ENCODE peak calls at places on chromosomes 12 and 14, in five cellular contexts. One of them, this sample, is unnamed. For H3K4me1 and H3K9me3, the result is how much of the 10 kb centered on the place peaks cover.

GRCh38 chr12:14238224-14238792 is 127.2 kb upstream of the ATF7IP start:
- DNase-seq in fibroblast of lung: peak
- DNase-seq in spleen: no peak
- DNase-seq in aorta: no peak
- DNase-seq in CD8-positive, alpha-beta T cell: no peak
- DNase-seq in this sample: no peak

GRCh38 chr12:6552140-6552551 is 3.7 kb downstream of the IFFO1 start:
- DNase-seq in aorta: peak
- DNase-seq in fibroblast of lung: no peak
- DNase-seq in CD8-positive, alpha-beta T cell: no peak
- DNase-seq in spleen: peak
- DNase-seq in this sample: no peak

GRCh38 chr14:36647417-36647826 is 14.2 kb upstream of the PAX9 start:
- DNase-seq in fibroblast of lung: no peak
- DNase-seq in spleen: no peak
- DNase-seq in aorta: peak
- DNase-seq in CD8-positive, alpha-beta T cell: no peak
- DNase-seq in this sample: no peak

GRCh38 chr12:48447755-48448154 is 24.6 kb upstream of the ANP32D start:
- DNase-seq in aorta: no peak
- DNase-seq in CD8-positive, alpha-beta T cell: no peak
- DNase-seq in spleen: no peak
- DNase-seq in fibroblast of lung: no peak
- DNase-seq in this sample: no peak

GRCh38 chr12:6827437-6827894 is 741 bp upstream of the P3H3 start:
- DNase-seq in CD8-positive, alpha-beta T cell: no peak
- DNase-seq in spleen: no peak
- DNase-seq in fibroblast of lung: peak
- DNase-seq in aorta: peak
- DNase-seq in this sample: peak

GRCh38 chr14:75844486-75844885 is 137.3 kb downstream of the TGFB3 start:
- DNase-seq in CD8-positive, alpha-beta T cell: no peak
- DNase-seq in aorta: no peak
- DNase-seq in fibroblast of lung: no peak
- DNase-seq in spleen: no peak
- DNase-seq in this sample: no peak

GRCh38 chr12:93526786-93527428 is 45.6 kb upstream of the SOCS2 start:
- DNase-seq in CD8-positive, alpha-beta T cell: no peak
- DNase-seq in fibroblast of lung: peak
- DNase-seq in aorta: no peak
- DNase-seq in spleen: no peak
- DNase-seq in this sample: peak

GRCh38 chr12:11672361-11672760 is 22.9 kb downstream of the ETV6 start:
- DNase-seq in aorta: no peak
- DNase-seq in CD8-positive, alpha-beta T cell: no peak
- DNase-seq in fibroblast of lung: no peak
- DNase-seq in spleen: no peak
- DNase-seq in this sample: no peak

GRCh38 chr12:94218244-94218643 is 69.9 kb downstream of the PLXNC1 start:
- DNase-seq in spleen: no peak
- DNase-seq in fibroblast of lung: no peak
- DNase-seq in aorta: no peak
- DNase-seq in CD8-positive, alpha-beta T cell: no peak
- DNase-seq in this sample: no peak

GRCh38 chr12:39296496-39296895 is 146.4 kb downstream of the KIF21A start:
- DNase-seq in fibroblast of lung: no peak
- DNase-seq in aorta: no peak
- DNase-seq in spleen: no peak
- DNase-seq in CD8-positive, alpha-beta T cell: no peak
- DNase-seq in this sample: no peak

GRCh38 chr14:62053188-62053587 is 291.0 kb downstream of the SNAPC1 start:
- DNase-seq in spleen: no peak
- DNase-seq in CD8-positive, alpha-beta T cell: no peak
- DNase-seq in fibroblast of lung: no peak
- DNase-seq in aorta: no peak
- DNase-seq in this sample: no peak

GRCh38 chr12:6233121-6233971 is 33.1 kb downstream of the CD9 start:
- DNase-seq in spleen: no peak
- DNase-seq in CD8-positive, alpha-beta T cell: no peak
- DNase-seq in aorta: peak
- DNase-seq in fibroblast of lung: peak
- DNase-seq in this sample: no peak

GRCh38 chr12:95440401-95440800 is 33.6 kb upstream of the METAP2 start:
- DNase-seq in CD8-positive, alpha-beta T cell: no peak
- DNase-seq in spleen: no peak
- DNase-seq in fibroblast of lung: peak
- DNase-seq in aorta: no peak
- DNase-seq in this sample: peak

GRCh38 chr12:12714276-12715001 is 2.7 kb upstream of the CDKN1B start:
- DNase-seq in fibroblast of lung: peak
- DNase-seq in CD8-positive, alpha-beta T cell: peak
- DNase-seq in spleen: peak
- DNase-seq in aorta: no peak
- DNase-seq in this sample: peak

GRCh38 chr14:60014402-60014801 is 77.3 kb upstream of the PCNX4 start:
- DNase-seq in fibroblast of lung: no peak
- DNase-seq in aorta: no peak
- DNase-seq in CD8-positive, alpha-beta T cell: no peak
- DNase-seq in spleen: no peak
- DNase-seq in this sample: no peak

GRCh38 chr14:64704145-64704742 is at the start of gene PLEKHG3:
- DNase-seq in fibroblast of lung: peak
- DNase-seq in aorta: peak
- DNase-seq in spleen: peak
- DNase-seq in CD8-positive, alpha-beta T cell: no peak
- DNase-seq in this sample: peak

GRCh38 chr12:100566887-100567637 is 6.4 kb upstream of the GAS2L3 start:
- DNase-seq in CD8-positive, alpha-beta T cell: no peak
- DNase-seq in fibroblast of lung: peak
- DNase-seq in aorta: no peak
- DNase-seq in spleen: no peak
- DNase-seq in this sample: peak

GRCh38 chr12:124326899-124327298 is 32.0 kb downstream of the RFLNA start:
- DNase-seq in spleen: no peak
- DNase-seq in CD8-positive, alpha-beta T cell: no peak
- DNase-seq in aorta: no peak
- DNase-seq in fibroblast of lung: no peak
- DNase-seq in this sample: no peak

GRCh38 chr12:95083938-95084337 is 10.5 kb upstream of the NR2C1 start:
- DNase-seq in spleen: no peak
- DNase-seq in CD8-positive, alpha-beta T cell: no peak
- DNase-seq in fibroblast of lung: peak
- DNase-seq in aorta: no peak
- DNase-seq in this sample: peak

GRCh38 chr14:77007975-77008421 is 20.5 kb downstream of the IRF2BPL start:
- DNase-seq in CD8-positive, alpha-beta T cell: no peak
- DNase-seq in aorta: peak
- DNase-seq in spleen: no peak
- DNase-seq in fibroblast of lung: no peak
- DNase-seq in this sample: no peak

GRCh38 chr14:76313861-76314260 is 62.1 kb upstream of the ESRRB start:
- DNase-seq in spleen: no peak
- DNase-seq in aorta: no peak
- DNase-seq in fibroblast of lung: no peak
- DNase-seq in CD8-positive, alpha-beta T cell: no peak
- DNase-seq in this sample: no peak

GRCh38 chr14:84025258-84026012 is 1504.5 kb upstream of the FLRT2 start:
- DNase-seq in CD8-positive, alpha-beta T cell: no peak
- DNase-seq in spleen: no peak
- DNase-seq in aorta: no peak
- DNase-seq in fibroblast of lung: no peak
- DNase-seq in this sample: no peak

GRCh38 chr12:124698211-124698997 is 131.0 kb upstream of the NCOR2 start:
- DNase-seq in fibroblast of lung: no peak
- DNase-seq in spleen: no peak
- DNase-seq in aorta: no peak
- DNase-seq in CD8-positive, alpha-beta T cell: no peak
- DNase-seq in this sample: peak

GRCh38 chr14:103074699-103075341 is 9.2 kb upstream of the LBHD2 start:
- DNase-seq in CD8-positive, alpha-beta T cell: no peak
- DNase-seq in spleen: peak
- DNase-seq in aorta: peak
- DNase-seq in fibroblast of lung: no peak
- DNase-seq in this sample: no peak

GRCh38 chr12:79424109-79424721 is 266.5 kb downstream of the PAWR start:
- DNase-seq in spleen: no peak
- DNase-seq in fibroblast of lung: peak
- DNase-seq in CD8-positive, alpha-beta T cell: no peak
- DNase-seq in aorta: no peak
- DNase-seq in this sample: peak

GRCh38 chr14:69877492-69877891 is 1.7 kb upstream of the SMOC1 start:
- DNase-seq in aorta: no peak
- DNase-seq in CD8-positive, alpha-beta T cell: no peak
- DNase-seq in spleen: no peak
- DNase-seq in fibroblast of lung: peak
- DNase-seq in this sample: no peak

GRCh38 chr12:32698285-32698684 is 19.2 kb downstream of the DNM1L start:
- DNase-seq in CD8-positive, alpha-beta T cell: no peak
- DNase-seq in aorta: no peak
- DNase-seq in spleen: no peak
- DNase-seq in fibroblast of lung: no peak
- DNase-seq in this sample: no peak

GRCh38 chr12:9745191-9745590 is 12.3 kb upstream of the CLECL1 start:
- DNase-seq in spleen: no peak
- DNase-seq in aorta: no peak
- DNase-seq in fibroblast of lung: no peak
- DNase-seq in CD8-positive, alpha-beta T cell: no peak
- DNase-seq in this sample: no peak

GRCh38 chr12:51905507-51906438 is 1.5 kb upstream of the ACVRL1 start:
- DNase-seq in CD8-positive, alpha-beta T cell: no peak
- DNase-seq in aorta: peak
- DNase-seq in fibroblast of lung: peak
- DNase-seq in spleen: no peak
- DNase-seq in this sample: no peak
- H3K4me1 ChIP-seq in CD8-positive, alpha-beta T cell: under half
- H3K4me1 ChIP-seq in aorta: under half
- H3K4me1 ChIP-seq in fibroblast of lung: under half
- H3K4me1 ChIP-seq in spleen: under half
- H3K4me1 ChIP-seq in this sample: under half

GRCh38 chr14:106055257-106055656 is 528.9 kb downstream of the TMEM121 start:
- DNase-seq in fibroblast of lung: no peak
- DNase-seq in spleen: no peak
- DNase-seq in CD8-positive, alpha-beta T cell: no peak
- DNase-seq in aorta: no peak
- DNase-seq in this sample: no peak

DNA sequence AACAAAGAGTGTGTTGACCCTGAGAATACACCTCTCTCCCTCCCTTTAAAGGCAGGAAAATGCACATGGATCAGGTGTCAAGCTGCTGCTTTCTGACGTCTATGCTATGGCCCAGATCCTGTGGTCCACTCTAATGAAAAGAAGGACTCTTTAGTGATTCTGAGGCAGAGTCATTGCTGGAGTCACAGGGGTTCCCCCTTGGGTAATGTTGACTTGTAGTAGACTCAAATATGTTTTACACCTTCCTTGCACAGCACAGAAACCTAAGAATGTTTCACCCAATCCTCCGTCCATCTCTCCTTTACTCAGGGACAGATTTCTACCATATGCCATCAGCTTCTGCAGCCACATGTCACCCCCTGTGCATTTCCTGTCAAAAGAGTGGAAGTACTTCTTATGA is 525.4 kb downstream of the TMEM121 start:
- DNase-seq in fibroblast of lung: no peak
- DNase-seq in spleen: no peak
- DNase-seq in CD8-positive, alpha-beta T cell: no peak
- DNase-seq in aorta: no peak
- DNase-seq in this sample: no peak
- H3K9me3 ChIP-seq in fibroblast of lung: under half
- H3K9me3 ChIP-seq in spleen: under half
- H3K9me3 ChIP-seq in CD8-positive, alpha-beta T cell: under half
- H3K9me3 ChIP-seq in aorta: under half
- H3K9me3 ChIP-seq in this sample: under half

GRCh38 chr12:50934981-50935807 is 17.1 kb upstream of the HIGD1C start:
- DNase-seq in spleen: no peak
- DNase-seq in CD8-positive, alpha-beta T cell: no peak
- DNase-seq in fibroblast of lung: peak
- DNase-seq in aorta: no peak
- DNase-seq in this sample: peak
- H3K4me1 ChIP-seq in spleen: under half
- H3K4me1 ChIP-seq in CD8-positive, alpha-beta T cell: under half
- H3K4me1 ChIP-seq in fibroblast of lung: under half
- H3K4me1 ChIP-seq in aorta: under half
- H3K4me1 ChIP-seq in this sample: under half

DNA sequence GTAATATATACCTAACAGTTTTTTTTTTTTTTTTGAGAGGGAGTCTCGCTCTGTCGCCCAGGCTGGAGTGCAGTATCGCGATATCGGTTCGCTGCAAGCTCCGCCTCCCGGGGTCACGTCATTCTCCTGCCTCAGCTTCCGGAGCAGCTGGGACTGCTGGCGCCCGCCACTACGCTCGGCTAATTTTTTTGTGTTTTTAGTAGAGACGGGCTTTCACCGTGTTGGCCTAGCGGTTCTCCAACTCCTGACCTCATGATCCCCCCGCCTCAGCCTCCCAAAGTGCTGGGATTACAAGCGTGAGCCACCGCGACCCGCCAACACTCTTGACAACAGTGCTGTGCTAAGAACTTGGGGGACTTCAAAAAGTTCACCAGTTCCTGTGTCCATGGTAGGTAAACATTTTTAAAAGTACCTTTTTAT is 63.5 kb downstream of the FOXG1 start:
- DNase-seq in fibroblast of lung: no peak
- DNase-seq in aorta: no peak
- DNase-seq in spleen: no peak
- DNase-seq in CD8-positive, alpha-beta T cell: no peak
- DNase-seq in this sample: no peak
- H3K9me3 ChIP-seq in fibroblast of lung: under half
- H3K9me3 ChIP-seq in aorta: under half
- H3K9me3 ChIP-seq in spleen: under half
- H3K9me3 ChIP-seq in CD8-positive, alpha-beta T cell: under half
- H3K9me3 ChIP-seq in this sample: under half

GRCh38 chr14:100252684-100253083 is 13.7 kb downstream of the YY1 start:
- DNase-seq in CD8-positive, alpha-beta T cell: no peak
- DNase-seq in aorta: no peak
- DNase-seq in fibroblast of lung: no peak
- DNase-seq in spleen: no peak
- DNase-seq in this sample: no peak

GRCh38 chr14:100261621-100262020 is 22.7 kb downstream of the YY1 start:
- DNase-seq in CD8-positive, alpha-beta T cell: no peak
- DNase-seq in aorta: no peak
- DNase-seq in spleen: no peak
- DNase-seq in fibroblast of lung: no peak
- DNase-seq in this sample: no peak

GRCh38 chr14:100250732-100251465 is 12.0 kb downstream of the YY1 start:
- DNase-seq in spleen: no peak
- DNase-seq in aorta: no peak
- DNase-seq in CD8-positive, alpha-beta T cell: no peak
- DNase-seq in fibroblast of lung: no peak
- DNase-seq in this sample: no peak

GRCh38 chr14:100256339-100256895 is 17.5 kb downstream of the YY1 start:
- DNase-seq in CD8-positive, alpha-beta T cell: no peak
- DNase-seq in fibroblast of lung: no peak
- DNase-seq in spleen: no peak
- DNase-seq in aorta: no peak
- DNase-seq in this sample: no peak
- H3K4me1 ChIP-seq in CD8-positive, alpha-beta T cell: half or more
- H3K4me1 ChIP-seq in fibroblast of lung: under half
- H3K4me1 ChIP-seq in spleen: half or more
- H3K4me1 ChIP-seq in aorta: under half
- H3K4me1 ChIP-seq in this sample: under half